ENCODE peak calls at places on chromosomes 4 and X, in eight cellular contexts. I is lower lobe of right lung, H is bronchial epithelial cell, R is nephron progenitor cell, T is hepatocyte, W is neural progenitor cell, D is neural crest cell, Z is endodermal cell. C is an unnamed sample.

GRCh38 chrX:100663651-100664050 is 19.7 kb downstream of the SRPX2 start:
- DNase-seq in T (no peak), I (no peak), H (peak), Z (no peak), W (no peak), D (no peak), R (no peak), C (no peak)

GRCh38 chr4:185137233-185137925 is 5.7 kb upstream of the SLC25A4 start:
- DNase-seq in D (no peak), I (no peak), H (no peak), R (no peak), T (no peak), W (no peak), Z (no peak), C (no peak)

GRCh38 chr4:147325566-147325965 is 155.3 kb upstream of the EDNRA start:
- DNase-seq in R (no peak), Z (no peak), T (no peak), D (no peak), W (no peak), H (no peak), I (no peak), C (no peak)

GRCh38 chr4:2024683-2025082 is 15.9 kb upstream of the NELFA start:
- DNase-seq in H (no peak), T (no peak), D (no peak), I (no peak), W (no peak), R (no peak), Z (no peak), C (no peak)

GRCh38 chr4:152729466-152729865 is 49.7 kb upstream of the TMEM154 start:
- DNase-seq in D (no peak), Z (no peak), W (no peak), H (peak), T (no peak), R (no peak), I (no peak), C (peak)

GRCh38 chrX:1045680-1046314 is 166.7 kb downstream of the CRLF2 start:
- DNase-seq in T (no peak), I (no peak), W (no peak), H (no peak), D (no peak), R (no peak), Z (no peak), C (no peak)

GRCh38 chr4:114538012-114538617 is 60.5 kb upstream of the UGT8 start:
- DNase-seq in T (no peak), I (no peak), Z (no peak), R (no peak), D (no peak), W (no peak), H (no peak), C (no peak)

GRCh38 chr4:15031197-15031596 is 28.9 kb downstream of the CPEB2 start:
- DNase-seq in I (no peak), R (no peak), D (no peak), W (no peak), T (no peak), Z (no peak), H (no peak), C (no peak)

GRCh38 chr4:154124539-154125255 is 335.8 kb upstream of the SFRP2 start:
- DNase-seq in D (no peak), R (no peak), I (no peak), H (peak), T (no peak), Z (no peak), W (no peak), C (peak)

GRCh38 chr4:175459571-175459970 is 352.5 kb downstream of the GPM6A start:
- DNase-seq in W (no peak), Z (no peak), T (no peak), D (no peak), H (peak), I (no peak), R (no peak), C (peak)

GRCh38 chr4:10509733-10510132 is 52.5 kb upstream of the ZNF518B start:
- DNase-seq in H (no peak), T (no peak), W (no peak), I (no peak), D (no peak), Z (no peak), R (no peak), C (no peak)

GRCh38 chr4:125735107-125735506 is 420.4 kb downstream of the FAT4 start:
- DNase-seq in Z (peak), D (no peak), T (peak), W (peak), H (peak), I (no peak), R (peak), C (peak)

GRCh38 chrX:45233541-45233940 is 32.9 kb upstream of the DIPK2B start:
- DNase-seq in H (peak), D (no peak), R (no peak), I (no peak), T (no peak), W (no peak), Z (no peak), C (no peak)

GRCh38 chrX:124524852-124525251 is 178.5 kb downstream of the SH2D1A start:
- DNase-seq in H (no peak), R (no peak), I (no peak), T (no peak), D (no peak), W (no peak), Z (no peak), C (no peak)

GRCh38 chrX:40550069-40550468 is 30.7 kb upstream of the ATP6AP2 start:
- DNase-seq in D (no peak), Z (no peak), T (no peak), I (no peak), H (no peak), W (no peak), R (no peak), C (no peak)

GRCh38 chr4:24664956-24665355 is 80.6 kb upstream of the DHX15 start:
- DNase-seq in R (no peak), H (no peak), W (no peak), I (no peak), Z (peak), D (no peak), T (no peak), C (peak)

GRCh38 chr4:178347091-178347490 is 904.9 kb upstream of the AGA start:
- DNase-seq in R (no peak), W (no peak), D (no peak), T (no peak), I (no peak), Z (no peak), H (no peak), C (no peak)
- TF ChIP-seq CTCF in R (no peak), W (no peak), D (no peak), T (no peak), I (no peak), Z (no peak), H (no peak), C (no peak)

DNA sequence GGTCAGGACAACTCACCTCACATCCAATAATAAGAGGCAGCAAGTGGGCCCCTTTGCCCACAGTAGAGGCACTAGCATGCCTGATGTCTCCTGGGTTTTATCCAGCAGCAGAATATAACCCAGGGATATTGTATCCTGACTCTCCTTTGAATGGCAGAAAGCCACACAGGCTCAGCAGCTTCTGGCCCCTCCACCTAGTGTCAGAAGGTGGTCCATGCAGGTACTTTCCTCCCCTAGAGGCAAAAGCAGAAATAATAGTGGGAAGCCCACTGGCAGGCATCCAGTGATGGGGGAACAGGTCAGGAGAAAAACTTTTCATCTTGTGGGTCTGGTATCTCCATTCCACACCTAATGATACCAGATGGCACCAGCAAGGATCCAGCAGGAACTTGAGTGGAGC is 75.5 kb upstream of the IRS4 start:
- DNase-seq in D (no peak), W (peak), Z (peak), T (no peak), H (no peak), I (no peak), R (peak), C (no peak)
- TF ChIP-seq CTCF in D (peak), W (peak), Z (peak), T (no peak), H (no peak), I (no peak), R (peak), C (no peak)

DNA sequence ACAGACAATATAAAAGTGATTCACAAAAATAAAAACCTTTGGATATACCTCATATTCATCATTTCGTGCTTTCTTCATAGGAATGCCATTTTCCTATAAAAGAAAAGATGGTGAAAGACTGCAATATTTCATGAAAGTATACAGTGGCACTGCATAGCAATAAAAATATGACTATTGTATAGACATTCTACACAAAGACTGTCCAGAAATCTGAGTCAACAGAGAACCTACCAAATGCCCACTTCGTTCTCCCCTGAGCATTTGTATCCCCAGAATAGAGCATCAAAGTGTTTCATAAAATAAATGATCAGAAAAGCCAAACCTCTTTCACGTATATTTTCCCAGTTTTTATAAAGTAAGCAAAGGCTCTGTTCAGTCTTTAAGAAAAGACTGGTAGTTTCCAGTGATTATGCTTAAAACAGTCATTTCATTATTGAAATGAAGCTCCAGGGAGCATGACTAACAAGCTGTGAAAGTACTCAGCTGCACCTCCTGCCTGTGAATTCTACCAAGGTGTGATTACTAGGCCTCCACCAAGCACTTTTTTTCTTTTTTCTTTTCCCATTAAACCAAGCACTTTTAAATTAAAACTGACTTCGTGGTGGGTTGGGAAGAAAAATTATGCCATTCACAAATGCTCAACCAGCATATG is 20.2 kb downstream of the PPA2 start:
- DNase-seq in T (no peak), I (no peak), H (peak), D (no peak), W (no peak), Z (peak), R (no peak), C (no peak)
- TF ChIP-seq CTCF in T (no peak), I (no peak), H (no peak), D (no peak), W (no peak), Z (peak), R (no peak), C (no peak)

GRCh38 chrX:47621851-47622250 is 2.2 kb upstream of the SYN1 start:
- DNase-seq in D (no peak), H (no peak), T (no peak), R (no peak), Z (no peak), I (no peak), W (no peak), C (no peak)

GRCh38 chrX:47618923-47619485 is 653 bp downstream of the SYN1 start:
- DNase-seq in D (no peak), W (no peak), T (no peak), I (no peak), Z (no peak), R (no peak), H (no peak), C (no peak)

GRCh38 chrX:47623540-47624027 is 3.9 kb upstream of the SYN1 start:
- DNase-seq in T (peak), W (peak), H (peak), I (peak), Z (peak), D (peak), R (peak), C (peak)

GRCh38 chrX:47620303-47620685 is 637 bp upstream of the SYN1 start:
- DNase-seq in R (no peak), W (no peak), I (no peak), T (no peak), H (no peak), D (no peak), Z (no peak), C (no peak)

GRCh38 chrX:47619486-47620302 is at the start of gene SYN1:
- DNase-seq in D (peak), W (peak), T (peak), H (peak), I (peak), R (peak), Z (peak), C (peak)
- TF ChIP-seq CTCF in D (no peak), W (peak), T (no peak), H (peak), I (no peak), R (no peak), Z (no peak), C (no peak)

GRCh38 chr4:186946140-186946539 is 222.5 kb upstream of the FAT1 start:
- DNase-seq in R (no peak), W (peak), I (no peak), D (no peak), T (no peak), Z (no peak), H (no peak), C (no peak)

GRCh38 chr4:186943607-186943908 is 219.9 kb upstream of the FAT1 start:
- DNase-seq in I (no peak), D (no peak), T (peak), W (no peak), R (no peak), Z (no peak), H (no peak), C (no peak)

GRCh38 chr4:186939766-186940165 is 216.1 kb upstream of the FAT1 start:
- DNase-seq in T (no peak), W (no peak), H (no peak), I (no peak), D (no peak), Z (no peak), R (no peak), C (no peak)

GRCh38 chr4:186940476-186940875 is 216.8 kb upstream of the FAT1 start:
- DNase-seq in R (no peak), H (no peak), T (no peak), W (no peak), D (no peak), I (no peak), Z (no peak), C (no peak)

GRCh38 chr4:186942745-186943606 is 219.3 kb upstream of the FAT1 start:
- DNase-seq in W (peak), R (peak), Z (no peak), I (no peak), D (no peak), T (peak), H (no peak), C (peak)
- TF ChIP-seq CTCF in W (no peak), R (no peak), Z (no peak), I (no peak), D (no peak), T (peak), H (no peak), C (peak)

C was measured in fibroblast of pulmonary artery.